ENCODE peak calls at places on chromosome 4, in seven cellular contexts. T is astrocyte of the spinal cord, M is substantia nigra, X is AG08395, A is A549, L is dorsolateral prefrontal cortex, C is HS-5. S is an unnamed sample.

GRCh38 chr4:76680934-76681333 is 217.0 kb downstream of the SOWAHB start:
- DNase-seq in T (no peak), M (no peak), X (no peak), A (peak), L (no peak), C (no peak), S (no peak)

GRCh38 chr4:123600921-123601904 is 204.6 kb downstream of the SPRY1 start:
- DNase-seq in T (no peak), M (no peak), X (no peak), A (no peak), L (no peak), C (no peak), S (no peak)

GRCh38 chr4:154376461-154376860 is 115.1 kb downstream of the DCHS2 start:
- DNase-seq in T (no peak), M (no peak), X (no peak), A (no peak), L (no peak), C (no peak), S (no peak)

GRCh38 chr4:26220704-26221103 is 100.1 kb upstream of the RBPJ start:
- DNase-seq in T (peak), M (no peak), X (peak), A (no peak), L (no peak), C (peak), S (no peak)

GRCh38 chr4:74039065-74039763 is 725 bp upstream of the CXCL3 start:
- DNase-seq in T (peak), M (no peak), X (peak), A (no peak), L (no peak), C (no peak), S (no peak)

GRCh38 chr4:54093609-54094240 is 6.2 kb upstream of the GSX2 start:
- DNase-seq in T (no peak), M (no peak), X (no peak), A (no peak), L (no peak), C (no peak), S (no peak)

GRCh38 chr4:108814327-108814726 is 51.5 kb upstream of the ETNPPL start:
- DNase-seq in T (no peak), M (no peak), X (no peak), A (no peak), L (no peak), C (no peak), S (no peak)

GRCh38 chr4:14177987-14178386 is 550.5 kb upstream of the BOD1L1 start:
- DNase-seq in T (no peak), M (no peak), X (no peak), A (no peak), L (no peak), C (no peak), S (no peak)

GRCh38 chr4:337932-338758 is 531 bp downstream of the ZNF141 start:
- DNase-seq in T (peak), M (no peak), X (peak), A (peak), L (no peak), C (no peak), S (no peak)

GRCh38 chr4:38193464-38193863 is 233.3 kb downstream of the PTTG2 start:
- DNase-seq in T (no peak), M (no peak), X (no peak), A (no peak), L (no peak), C (no peak), S (no peak)

GRCh38 chr4:109994415-109994827 is 81.7 kb downstream of the EGF start:
- DNase-seq in T (no peak), M (no peak), X (no peak), A (no peak), L (no peak), C (no peak), S (no peak)

GRCh38 chr4:2867758-2868491 is 24.3 kb downstream of the ADD1 start:
- DNase-seq in T (peak), M (no peak), X (peak), A (no peak), L (no peak), C (no peak), S (no peak)

GRCh38 chr4:7787681-7788141 is 151.9 kb downstream of the AFAP1 start:
- DNase-seq in T (no peak), M (no peak), X (no peak), A (no peak), L (no peak), C (no peak), S (no peak)

GRCh38 chr4:86993909-86994672 is 59.3 kb downstream of the AFF1 start:
- DNase-seq in T (no peak), M (no peak), X (no peak), A (no peak), L (no peak), C (no peak), S (no peak)

GRCh38 chr4:94634266-94634665 is 123.5 kb upstream of the BMPR1B start:
- DNase-seq in T (peak), M (no peak), X (peak), A (no peak), L (no peak), C (no peak), S (no peak)

GRCh38 chr4:178086324-178086723 is 644.1 kb upstream of the AGA start:
- DNase-seq in T (no peak), M (no peak), X (no peak), A (peak), L (no peak), C (no peak), S (no peak)

GRCh38 chr4:160450861-160451260 is 1348.0 kb downstream of the RAPGEF2 start:
- DNase-seq in T (no peak), M (no peak), X (no peak), A (no peak), L (no peak), C (no peak), S (no peak)

GRCh38 chr4:2497931-2498330 is 29.0 kb downstream of the RNF4 start:
- DNase-seq in T (no peak), M (no peak), X (no peak), A (no peak), L (no peak), C (no peak), S (no peak)

GRCh38 chr4:169376421-169376820 is 105.7 kb upstream of the SH3RF1 start:
- DNase-seq in T (no peak), M (no peak), X (no peak), A (no peak), L (no peak), C (no peak), S (no peak)

GRCh38 chr4:100876546-100876945 is 358.7 kb upstream of the EMCN start:
- DNase-seq in T (no peak), M (no peak), X (no peak), A (no peak), L (no peak), C (no peak), S (no peak)

GRCh38 chr4:48109413-48110263 is 24.4 kb downstream of the TXK start:
- DNase-seq in T (peak), M (no peak), X (peak), A (peak), L (no peak), C (peak), S (no peak)

GRCh38 chr4:98720871-98721480 is 62.6 kb upstream of the TSPAN5 start:
- DNase-seq in T (peak), M (no peak), X (peak), A (no peak), L (no peak), C (peak), S (no peak)

GRCh38 chr4:1211371-1211770 is 37.6 kb downstream of the CTBP1 start:
- DNase-seq in T (no peak), M (no peak), X (no peak), A (no peak), L (no peak), C (no peak), S (no peak)

GRCh38 chr4:184282251-184282713 is 64.6 kb upstream of the ENPP6 start:
- DNase-seq in T (no peak), M (no peak), X (no peak), A (no peak), L (no peak), C (no peak), S (peak)

GRCh38 chr4:77385124-77385969 is 220.3 kb upstream of the CXCL13 start:
- DNase-seq in T (peak), M (peak), X (peak), A (peak), L (peak), C (peak), S (peak)